ENCODE peak calls at places on chromosomes 5 and 9, in eight cellular contexts. One of them, this sample, is unnamed.

GRCh38 chr9:100933656-100934055 is 94.9 kb upstream of the PLPPR1 start:
- DNase-seq in cardiac muscle cell: peak; percentile 26
- DNase-seq in cardiac fibroblast: no peak
- DNase-seq in Calu3: no peak
- DNase-seq in GM12865: no peak
- DNase-seq in progenitor cell of endocrine pancreas: no peak
- DNase-seq in foreskin fibroblast: no peak
- DNase-seq in lower leg skin: no peak
- DNase-seq in this sample: no peak

GRCh38 chr5:179278119-179278518 is 67.1 kb downstream of the ADAMTS2 start:
- DNase-seq in cardiac muscle cell: no peak
- DNase-seq in cardiac fibroblast: no peak
- DNase-seq in Calu3: no peak
- DNase-seq in GM12865: no peak
- DNase-seq in progenitor cell of endocrine pancreas: no peak
- DNase-seq in foreskin fibroblast: no peak
- DNase-seq in lower leg skin: no peak
- DNase-seq in this sample: no peak

GRCh38 chr5:39200081-39200480 is 19.3 kb downstream of the FYB1 start:
- DNase-seq in cardiac muscle cell: no peak
- DNase-seq in cardiac fibroblast: no peak
- DNase-seq in Calu3: no peak
- DNase-seq in GM12865: no peak
- DNase-seq in progenitor cell of endocrine pancreas: no peak
- DNase-seq in foreskin fibroblast: no peak
- DNase-seq in lower leg skin: peak; percentile 61
- DNase-seq in this sample: no peak

GRCh38 chr5:77630246-77631165 is 8.0 kb downstream of the OTP start:
- DNase-seq in cardiac muscle cell: no peak
- DNase-seq in cardiac fibroblast: peak; percentile 18
- DNase-seq in Calu3: peak; percentile 94
- DNase-seq in GM12865: peak; percentile 96
- DNase-seq in progenitor cell of endocrine pancreas: peak; percentile 42
- DNase-seq in foreskin fibroblast: peak; percentile 22
- DNase-seq in lower leg skin: no peak
- DNase-seq in this sample: no peak

GRCh38 chr5:73274870-73275756 is 102.1 kb downstream of the TMEM174 start:
- DNase-seq in cardiac muscle cell: peak; percentile 12
- DNase-seq in cardiac fibroblast: peak; percentile 31
- DNase-seq in Calu3: no peak
- DNase-seq in GM12865: no peak
- DNase-seq in progenitor cell of endocrine pancreas: no peak
- DNase-seq in foreskin fibroblast: no peak
- DNase-seq in lower leg skin: peak; percentile 89
- DNase-seq in this sample: no peak

GRCh38 chr9:9747787-9748186 is 865.0 kb downstream of the PTPRD start:
- DNase-seq in cardiac muscle cell: no peak
- DNase-seq in cardiac fibroblast: no peak
- DNase-seq in Calu3: no peak
- DNase-seq in GM12865: no peak
- DNase-seq in progenitor cell of endocrine pancreas: no peak
- DNase-seq in foreskin fibroblast: no peak
- DNase-seq in lower leg skin: no peak
- DNase-seq in this sample: no peak

GRCh38 chr9:13811876-13812275 is 502.1 kb downstream of the NFIB start:
- DNase-seq in cardiac muscle cell: no peak
- DNase-seq in cardiac fibroblast: no peak
- DNase-seq in Calu3: no peak
- DNase-seq in GM12865: no peak
- DNase-seq in progenitor cell of endocrine pancreas: no peak
- DNase-seq in foreskin fibroblast: no peak
- DNase-seq in lower leg skin: no peak
- DNase-seq in this sample: no peak

GRCh38 chr9:92961627-92962302 is 14.4 kb downstream of the FGD3 start:
- DNase-seq in cardiac muscle cell: no peak
- DNase-seq in cardiac fibroblast: no peak
- DNase-seq in Calu3: no peak
- DNase-seq in GM12865: peak; percentile 53
- DNase-seq in progenitor cell of endocrine pancreas: no peak
- DNase-seq in foreskin fibroblast: no peak
- DNase-seq in lower leg skin: peak; percentile 64
- DNase-seq in this sample: no peak

GRCh38 chr9:100756217-100756616 is 178.3 kb downstream of the CAVIN4 start:
- DNase-seq in cardiac muscle cell: no peak
- DNase-seq in cardiac fibroblast: no peak
- DNase-seq in Calu3: no peak
- DNase-seq in GM12865: no peak
- DNase-seq in progenitor cell of endocrine pancreas: no peak
- DNase-seq in foreskin fibroblast: no peak
- DNase-seq in lower leg skin: no peak
- DNase-seq in this sample: no peak

GRCh38 chr5:16661713-16662112 is 44.9 kb upstream of the RETREG1 start:
- DNase-seq in cardiac muscle cell: no peak
- DNase-seq in cardiac fibroblast: no peak
- DNase-seq in Calu3: no peak
- DNase-seq in GM12865: no peak
- DNase-seq in progenitor cell of endocrine pancreas: no peak
- DNase-seq in foreskin fibroblast: no peak
- DNase-seq in lower leg skin: no peak
- DNase-seq in this sample: no peak

GRCh38 chr9:135770771-135771170 is 68.8 kb downstream of the KCNT1 start:
- DNase-seq in cardiac muscle cell: no peak
- DNase-seq in cardiac fibroblast: no peak
- DNase-seq in Calu3: no peak
- DNase-seq in GM12865: no peak
- DNase-seq in progenitor cell of endocrine pancreas: no peak
- DNase-seq in foreskin fibroblast: no peak
- DNase-seq in lower leg skin: no peak
- DNase-seq in this sample: no peak

GRCh38 chr9:118992813-118993747 is 376.2 kb downstream of the BRINP1 start:
- DNase-seq in cardiac muscle cell: no peak
- DNase-seq in cardiac fibroblast: no peak
- DNase-seq in Calu3: no peak
- DNase-seq in GM12865: no peak
- DNase-seq in progenitor cell of endocrine pancreas: no peak
- DNase-seq in foreskin fibroblast: no peak
- DNase-seq in lower leg skin: no peak
- DNase-seq in this sample: no peak

GRCh38 chr9:89952401-89952800 is 347.6 kb downstream of the GADD45G start:
- DNase-seq in cardiac muscle cell: peak; percentile 15
- DNase-seq in cardiac fibroblast: peak; percentile 5
- DNase-seq in Calu3: no peak
- DNase-seq in GM12865: peak; percentile 6
- DNase-seq in progenitor cell of endocrine pancreas: no peak
- DNase-seq in foreskin fibroblast: no peak
- DNase-seq in lower leg skin: no peak
- DNase-seq in this sample: no peak

GRCh38 chr5:168411871-168412270 is 74.4 kb upstream of the RARS1 start:
- DNase-seq in cardiac muscle cell: no peak
- DNase-seq in cardiac fibroblast: peak; percentile 35
- DNase-seq in Calu3: no peak
- DNase-seq in GM12865: no peak
- DNase-seq in progenitor cell of endocrine pancreas: no peak
- DNase-seq in foreskin fibroblast: no peak
- DNase-seq in lower leg skin: no peak
- DNase-seq in this sample: no peak

GRCh38 chr5:76389513-76390154 is 13.5 kb upstream of the IQGAP2 start:
- DNase-seq in cardiac muscle cell: no peak
- DNase-seq in cardiac fibroblast: no peak
- DNase-seq in Calu3: no peak
- DNase-seq in GM12865: no peak
- DNase-seq in progenitor cell of endocrine pancreas: no peak
- DNase-seq in foreskin fibroblast: no peak
- DNase-seq in lower leg skin: peak; percentile 32
- DNase-seq in this sample: no peak

GRCh38 chr5:10828241-10828640 is 67.2 kb upstream of the DAP start:
- DNase-seq in cardiac muscle cell: no peak
- DNase-seq in cardiac fibroblast: no peak
- DNase-seq in Calu3: no peak
- DNase-seq in GM12865: no peak
- DNase-seq in progenitor cell of endocrine pancreas: no peak
- DNase-seq in foreskin fibroblast: peak; percentile 52
- DNase-seq in lower leg skin: no peak
- DNase-seq in this sample: peak; percentile 51

GRCh38 chr5:36367524-36367923 is 65.8 kb upstream of the RANBP3L start:
- DNase-seq in cardiac muscle cell: peak; percentile 64
- DNase-seq in cardiac fibroblast: peak; percentile 50
- DNase-seq in Calu3: no peak
- DNase-seq in GM12865: no peak
- DNase-seq in progenitor cell of endocrine pancreas: no peak
- DNase-seq in foreskin fibroblast: no peak
- DNase-seq in lower leg skin: no peak
- DNase-seq in this sample: peak; percentile 31

GRCh38 chr5:68242743-68243142 is 27.2 kb downstream of the PIK3R1 start:
- DNase-seq in cardiac muscle cell: no peak
- DNase-seq in cardiac fibroblast: peak; percentile 58
- DNase-seq in Calu3: no peak
- DNase-seq in GM12865: no peak
- DNase-seq in progenitor cell of endocrine pancreas: no peak
- DNase-seq in foreskin fibroblast: no peak
- DNase-seq in lower leg skin: no peak
- DNase-seq in this sample: peak; percentile 56

GRCh38 chr9:68685770-68686169 is 19.3 kb upstream of the PIP5K1B start:
- DNase-seq in cardiac muscle cell: peak; percentile 9
- DNase-seq in cardiac fibroblast: no peak
- DNase-seq in Calu3: peak; percentile 58
- DNase-seq in GM12865: peak; percentile 78
- DNase-seq in progenitor cell of endocrine pancreas: no peak
- DNase-seq in foreskin fibroblast: no peak
- DNase-seq in lower leg skin: no peak
- DNase-seq in this sample: no peak
- TF ChIP-seq CTCF in cardiac muscle cell: peak; percentile 24
- TF ChIP-seq CTCF in cardiac fibroblast: peak; percentile 5
- TF ChIP-seq CTCF in Calu3: no peak
- TF ChIP-seq CTCF in GM12865: peak; percentile 71
- TF ChIP-seq CTCF in progenitor cell of endocrine pancreas: peak; percentile 37
- TF ChIP-seq CTCF in foreskin fibroblast: no peak
- TF ChIP-seq CTCF in lower leg skin: no peak
- TF ChIP-seq CTCF in this sample: no peak

GRCh38 chr9:97487107-97487506 is 14.4 kb upstream of the TMOD1 start:
- DNase-seq in cardiac muscle cell: no peak
- DNase-seq in cardiac fibroblast: no peak
- DNase-seq in Calu3: no peak
- DNase-seq in GM12865: no peak
- DNase-seq in progenitor cell of endocrine pancreas: no peak
- DNase-seq in foreskin fibroblast: no peak
- DNase-seq in lower leg skin: no peak
- DNase-seq in this sample: no peak
- TF ChIP-seq CTCF in cardiac muscle cell: peak; percentile 30
- TF ChIP-seq CTCF in cardiac fibroblast: peak; percentile 56
- TF ChIP-seq CTCF in Calu3: no peak
- TF ChIP-seq CTCF in GM12865: no peak
- TF ChIP-seq CTCF in progenitor cell of endocrine pancreas: peak; percentile 41
- TF ChIP-seq CTCF in foreskin fibroblast: peak; percentile 31
- TF ChIP-seq CTCF in lower leg skin: no peak
- TF ChIP-seq CTCF in this sample: no peak

DNA sequence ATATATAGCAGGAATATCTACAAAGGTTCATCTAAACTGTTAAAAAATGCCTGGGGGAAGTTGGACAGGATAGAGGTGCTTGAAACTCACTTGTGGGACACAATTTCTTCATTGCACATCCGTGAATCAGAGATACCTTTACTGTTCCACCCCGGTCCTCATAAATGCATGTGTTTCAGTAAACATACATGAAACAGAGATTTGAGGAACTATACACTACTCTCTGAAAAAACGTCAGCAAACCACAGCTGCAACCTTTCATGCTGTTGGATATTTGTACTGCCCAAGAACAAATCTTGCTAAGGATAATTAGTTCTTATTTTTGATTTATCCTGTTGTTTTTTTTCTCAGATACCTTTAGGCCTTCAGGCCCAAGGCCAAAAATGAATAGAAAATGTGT is 337.3 kb downstream of the KDM4C start:
- DNase-seq in cardiac muscle cell: no peak
- DNase-seq in cardiac fibroblast: no peak
- DNase-seq in Calu3: no peak
- DNase-seq in GM12865: no peak
- DNase-seq in progenitor cell of endocrine pancreas: no peak
- DNase-seq in foreskin fibroblast: no peak
- DNase-seq in lower leg skin: no peak
- DNase-seq in this sample: no peak
- TF ChIP-seq CTCF in cardiac muscle cell: no peak
- TF ChIP-seq CTCF in cardiac fibroblast: no peak
- TF ChIP-seq CTCF in Calu3: no peak
- TF ChIP-seq CTCF in GM12865: no peak
- TF ChIP-seq CTCF in progenitor cell of endocrine pancreas: no peak
- TF ChIP-seq CTCF in foreskin fibroblast: no peak
- TF ChIP-seq CTCF in lower leg skin: no peak
- TF ChIP-seq CTCF in this sample: no peak

GRCh38 chr9:129595903-129596540 is 24.9 kb downstream of the C9orf50 start:
- DNase-seq in cardiac muscle cell: peak; percentile 21
- DNase-seq in cardiac fibroblast: no peak
- DNase-seq in Calu3: no peak
- DNase-seq in GM12865: no peak
- DNase-seq in progenitor cell of endocrine pancreas: no peak
- DNase-seq in foreskin fibroblast: no peak
- DNase-seq in lower leg skin: no peak
- DNase-seq in this sample: no peak
- TF ChIP-seq CTCF in cardiac muscle cell: no peak
- TF ChIP-seq CTCF in cardiac fibroblast: no peak
- TF ChIP-seq CTCF in Calu3: no peak
- TF ChIP-seq CTCF in GM12865: no peak
- TF ChIP-seq CTCF in progenitor cell of endocrine pancreas: no peak
- TF ChIP-seq CTCF in foreskin fibroblast: no peak
- TF ChIP-seq CTCF in lower leg skin: no peak
- TF ChIP-seq CTCF in this sample: no peak